ENCODE peak calls at places on chromosomes 7 and 10, in six cellular contexts. J, R, L, U, I and B are unnamed samples.

GRCh38 chr7:121337398-121337797 is 8.6 kb downstream of the WNT16 start:
- DNase-seq in J (no peak), R (no peak), L (no peak), U (no peak), I (no peak), B (no peak)

GRCh38 chr10:48518926-48519730 is 85.7 kb downstream of the ARHGAP22 start:
- DNase-seq in J (no peak), R (no peak), L (no peak), U (no peak), I (no peak), B (no peak)

GRCh38 chr7:46859963-46860475 is 721.9 kb downstream of the TNS3 start:
- DNase-seq in J (no peak), R (peak; percentile 74), L (no peak), U (no peak), I (no peak), B (no peak)

GRCh38 chr10:129467346-129468119 is 492 bp downstream of the MGMT start:
- DNase-seq in J (peak; percentile 18), R (peak; percentile 4), L (no peak), U (no peak), I (no peak), B (no peak)

GRCh38 chr7:111107576-111107975 is 16.6 kb downstream of the LRRN3 start:
- DNase-seq in J (peak; percentile 5), R (peak; percentile 33), L (no peak), U (no peak), I (no peak), B (no peak)

GRCh38 chr10:28640551-28640950 is 36.8 kb upstream of the BAMBI start:
- DNase-seq in J (no peak), R (no peak), L (no peak), U (no peak), I (no peak), B (no peak)

GRCh38 chr10:34434119-34434594 is 380.9 kb downstream of the PARD3 start:
- DNase-seq in J (peak; percentile 79), R (peak; percentile 78), L (no peak), U (no peak), I (no peak), B (no peak)

GRCh38 chr7:99019523-99020412 is 124.1 kb downstream of the SMURF1 start:
- DNase-seq in J (no peak), R (no peak), L (no peak), U (no peak), I (no peak), B (no peak)

GRCh38 chr7:2616973-2617709 is 14.6 kb upstream of the TTYH3 start:
- DNase-seq in J (no peak), R (no peak), L (no peak), U (no peak), I (no peak), B (no peak)

GRCh38 chr10:123427386-123427785 is 238.8 kb upstream of the GPR26 start:
- DNase-seq in J (no peak), R (no peak), L (no peak), U (no peak), I (no peak), B (no peak)

GRCh38 chr7:139731802-139732470 is 45.9 kb downstream of the HIPK2 start:
- DNase-seq in J (peak; percentile 95), R (peak; percentile 83), L (no peak), U (no peak), I (peak; percentile 38), B (no peak)

GRCh38 chr10:102644066-102644645 is at the start of gene TRIM8:
- DNase-seq in J (peak; percentile 46), R (no peak), L (peak; percentile 53), U (no peak), I (peak; percentile 65), B (no peak)

GRCh38 chr7:81725496-81726117 is 44.2 kb downstream of the HGF start:
- DNase-seq in J (peak; percentile 88), R (peak; percentile 99), L (no peak), U (peak; percentile 5), I (peak; percentile 68), B (no peak)

GRCh38 chr7:1618475-1618874 is 48.6 kb upstream of the PSMG3 start:
- DNase-seq in J (no peak), R (no peak), L (no peak), U (no peak), I (no peak), B (no peak)

GRCh38 chr7:148914208-148914777 is 30.2 kb upstream of the EZH2 start:
- DNase-seq in J (peak; percentile 58), R (peak; percentile 85), L (no peak), U (no peak), I (peak; percentile 35), B (no peak)

GRCh38 chr7:95245828-95246227 is 78.5 kb downstream of the PON1 start:
- DNase-seq in J (no peak), R (no peak), L (peak; percentile 38), U (peak; percentile 15), I (no peak), B (no peak)

GRCh38 chr10:69438531-69439349 is 12.5 kb upstream of the TSPAN15 start:
- DNase-seq in J (peak; percentile 43), R (peak; percentile 16), L (no peak), U (no peak), I (peak; percentile 33), B (no peak)

GRCh38 chr7:7432979-7433378 is 102.7 kb downstream of the COL28A1 start:
- DNase-seq in J (no peak), R (no peak), L (no peak), U (no peak), I (no peak), B (no peak)

GRCh38 chr10:69407621-69408301 is 9.0 kb downstream of the TACR2 start:
- DNase-seq in J (no peak), R (no peak), L (peak; percentile 62), U (no peak), I (peak; percentile 70), B (no peak)

GRCh38 chr10:22634606-22635467 is 79.5 kb downstream of the PIP4K2A start:
- DNase-seq in J (no peak), R (no peak), L (no peak), U (no peak), I (no peak), B (no peak)

GRCh38 chr10:86524225-86524982 is 2.8 kb upstream of the WAPL start:
- DNase-seq in J (no peak), R (no peak), L (no peak), U (no peak), I (no peak), B (no peak)

GRCh38 chr10:13614530-13615332 is 28.0 kb downstream of the PRPF18 start:
- DNase-seq in J (peak; percentile 88), R (peak; percentile 78), L (peak; percentile 37), U (no peak), I (peak; percentile 87), B (no peak)
- H3K18ac ChIP-seq in J (peak overlapping the region; percentile 23), R (peak overlapping the region; percentile 13), L (no peak overlapping the region), U (no peak overlapping the region), I (no peak overlapping the region), B (no peak overlapping the region)

DNA sequence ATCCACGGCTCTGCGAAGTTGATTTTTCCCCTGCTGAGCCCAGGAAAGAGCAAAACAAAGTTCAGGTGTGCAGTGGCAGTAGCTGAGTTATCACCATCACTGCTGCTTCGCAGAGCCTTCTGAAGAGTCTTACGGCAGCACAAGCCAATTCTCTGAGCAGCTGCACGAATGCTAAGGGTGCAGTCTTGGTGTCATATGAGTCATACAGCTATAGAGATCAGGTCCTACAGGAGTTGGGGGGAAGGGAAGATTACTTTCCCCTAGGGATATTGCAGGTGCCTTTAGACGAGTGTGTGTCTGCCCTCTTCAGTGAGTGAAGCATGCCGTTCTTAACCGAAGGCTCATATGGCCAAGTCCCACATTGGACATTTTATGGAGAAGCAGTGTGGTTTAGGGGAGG is 227.8 kb downstream of the CELF2 start:
- DNase-seq in J (no peak), R (no peak), L (no peak), U (no peak), I (no peak), B (no peak)
- H3K18ac ChIP-seq in J (no peak overlapping the region), R (no peak overlapping the region), L (no peak overlapping the region), U (no peak overlapping the region), I (no peak overlapping the region), B (no peak overlapping the region)

DNA sequence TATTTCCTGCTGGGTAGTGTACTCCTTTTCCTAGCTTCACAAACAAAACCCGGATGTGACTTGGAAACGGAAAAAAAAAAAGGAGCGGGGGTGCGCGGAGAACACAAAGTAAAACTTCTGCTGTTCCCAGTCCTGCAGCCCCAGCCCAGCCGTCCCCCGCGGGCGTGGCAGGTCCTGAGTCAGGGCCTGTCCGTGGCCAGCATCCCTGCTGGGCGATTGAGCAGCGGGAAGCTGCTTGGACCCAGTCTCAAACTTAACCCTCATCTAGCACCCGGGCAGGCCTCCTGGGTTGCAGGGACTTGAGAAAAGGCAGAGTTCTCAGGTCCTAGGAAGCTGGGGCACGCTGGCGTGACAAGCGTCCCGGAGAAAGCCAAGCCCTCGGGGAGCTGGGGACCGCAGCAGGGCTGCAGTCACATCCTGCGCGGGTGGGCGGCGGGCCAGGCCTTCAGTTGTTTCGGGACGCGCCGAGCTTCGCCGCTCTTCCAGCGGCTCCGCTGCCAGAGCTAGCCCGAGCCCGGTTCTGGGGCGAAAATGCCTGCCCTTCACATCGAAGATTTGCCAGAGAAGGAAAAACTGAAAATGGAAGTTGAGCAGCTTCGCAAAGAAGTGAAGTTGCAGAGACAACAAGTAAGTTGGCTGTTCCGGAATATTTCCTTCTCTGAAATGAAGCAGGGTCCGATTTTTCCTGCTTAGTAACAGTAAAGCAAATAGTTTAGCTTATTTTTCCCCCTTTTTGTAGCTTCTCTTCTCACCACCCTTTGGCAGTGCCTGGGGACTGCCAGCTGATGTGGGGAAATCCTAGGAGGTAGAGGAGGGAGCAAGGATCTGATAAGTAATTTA is at the start of gene GNG11:
- DNase-seq in J (peak; percentile 85), R (peak; percentile 66), L (peak; percentile 52), U (peak; percentile 10), I (peak; percentile 80), B (peak; percentile 49)
- H3K18ac ChIP-seq in J (peak within 1 kb of the TSS; percentile 95), R (peak within 1 kb of the TSS; percentile 97), L (peak within 1 kb of the TSS; percentile 68), U (peak within 1 kb of the TSS; percentile 95), I (peak within 1 kb of the TSS; percentile 70), B (peak within 1 kb of the TSS; percentile 88)

GRCh38 chr10:44279376-44279775 is 105.5 kb downstream of the CXCL12 start:
- DNase-seq in J (no peak), R (no peak), L (no peak), U (no peak), I (no peak), B (no peak)

GRCh38 chr10:44281089-44281613 is 103.7 kb downstream of the CXCL12 start:
- DNase-seq in J (no peak), R (no peak), L (no peak), U (no peak), I (no peak), B (no peak)

GRCh38 chr10:44280615-44281014 is 104.3 kb downstream of the CXCL12 start:
- DNase-seq in J (no peak), R (no peak), L (no peak), U (no peak), I (no peak), B (no peak)

GRCh38 chr10:44280211-44280610 is 104.7 kb downstream of the CXCL12 start:
- DNase-seq in J (no peak), R (no peak), L (no peak), U (no peak), I (no peak), B (no peak)

DNA sequence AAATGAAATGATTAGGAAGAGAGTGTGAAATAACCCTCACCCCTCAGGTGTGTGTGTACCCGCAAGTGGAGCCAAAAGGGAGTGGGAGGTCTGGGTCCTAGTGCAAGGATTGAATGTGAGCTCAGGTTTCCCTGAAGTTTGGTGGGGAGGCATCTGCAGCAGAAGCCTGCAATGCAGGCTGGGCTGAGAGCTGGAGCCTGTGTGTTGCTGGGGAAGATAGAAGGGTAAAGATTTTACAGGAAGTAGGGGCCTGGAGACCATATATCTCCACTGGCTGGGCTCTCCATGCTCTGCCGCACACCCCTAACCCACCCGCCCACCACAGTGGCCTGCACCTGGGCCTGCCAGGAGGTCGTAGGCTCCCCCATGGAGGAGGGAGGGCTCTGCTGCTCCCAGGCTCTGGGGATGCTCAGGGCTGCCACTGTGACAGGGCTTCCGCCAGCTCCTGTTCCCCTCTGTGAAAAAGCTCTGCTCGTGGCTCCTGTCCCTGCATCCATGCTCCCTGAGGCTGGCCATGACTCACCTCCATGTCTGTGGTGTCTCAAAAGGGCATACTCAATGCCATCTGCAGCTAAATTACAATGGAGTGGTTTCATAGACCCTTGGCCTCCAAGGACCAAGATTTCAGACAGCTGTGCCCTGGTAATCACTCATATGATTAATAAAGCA is 106.1 kb downstream of the CXCL12 start:
- DNase-seq in J (peak; percentile 9), R (peak; percentile 45), L (no peak), U (no peak), I (no peak), B (no peak)
- H3K18ac ChIP-seq in J (no peak overlapping the region), R (no peak overlapping the region), L (no peak overlapping the region), U (no peak overlapping the region), I (no peak overlapping the region), B (peak overlapping the region; percentile 3)